ENCODE peak calls at places on chromosomes 11 and 22, in five cellular contexts. W, E, M, U and Z are unnamed samples.

GRCh38 chr11:107732327-107733051 is 20.6 kb upstream of the SLN start:
- DNase-seq in M (no peak), E (no peak), U (no peak), W (no peak), Z (no peak)

GRCh38 chr11:19892387-19892786 is 179.8 kb downstream of the NAV2 start:
- DNase-seq in E (no peak), M (no peak), U (no peak), W (no peak), Z (no peak)

GRCh38 chr11:1778141-1778911 is 14.6 kb upstream of the CTSD start:
- DNase-seq in W (no peak), M (peak), U (no peak), E (no peak), Z (no peak)

GRCh38 chr22:48811885-48812284 is 1015.8 kb downstream of the BRD1 start:
- DNase-seq in U (no peak), E (no peak), W (no peak), M (no peak), Z (no peak)

GRCh38 chr11:64859542-64860414 is 15.3 kb upstream of the CDC42BPG start:
- DNase-seq in E (no peak), M (peak), U (no peak), W (no peak), Z (no peak)

GRCh38 chr11:85171648-85172257 is 455.4 kb downstream of the DLG2 start:
- DNase-seq in W (no peak), M (no peak), U (no peak), E (no peak), Z (no peak)

GRCh38 chr22:49331878-49332277 is 495.8 kb downstream of the BRD1 start:
- DNase-seq in U (no peak), E (peak), W (no peak), M (no peak), Z (no peak)

GRCh38 chr11:47394322-47395224 is 13.8 kb upstream of the SLC39A13 start:
- DNase-seq in E (peak), W (peak), M (peak), U (no peak), Z (peak)

GRCh38 chr11:60206616-60207015 is 23.7 kb upstream of the MS4A6A start:
- DNase-seq in E (no peak), U (no peak), M (no peak), W (no peak), Z (no peak)

GRCh38 chr11:4184163-4184916 is 89.7 kb downstream of the RRM1 start:
- DNase-seq in U (no peak), E (no peak), W (no peak), M (no peak), Z (no peak)

GRCh38 chr22:47345025-47345424 is 582.6 kb downstream of the TBC1D22A start:
- DNase-seq in W (no peak), M (no peak), E (no peak), U (no peak), Z (no peak)

GRCh38 chr11:13229675-13230359 is 47.8 kb upstream of the BMAL1 start:
- DNase-seq in U (no peak), M (no peak), W (no peak), E (no peak), Z (no peak)

GRCh38 chr11:69661413-69661715 is 13.8 kb downstream of the LTO1 start:
- DNase-seq in W (no peak), M (no peak), U (no peak), E (no peak), Z (no peak)

GRCh38 chr22:43884600-43885318 is 7.1 kb downstream of the PNPLA5 start:
- DNase-seq in M (peak), E (peak), W (no peak), U (peak), Z (peak)

GRCh38 chr11:134170909-134171281 is 52.9 kb downstream of the NCAPD3 start:
- DNase-seq in M (no peak), U (no peak), E (no peak), W (no peak), Z (no peak)

GRCh38 chr22:31134688-31135087 is 5.6 kb downstream of the PLA2G3 start:
- DNase-seq in M (no peak), E (no peak), U (no peak), W (no peak), Z (no peak)

GRCh38 chr11:113152500-113152899 is 161.9 kb upstream of the TTC12 start:
- DNase-seq in E (no peak), M (no peak), U (no peak), W (no peak), Z (no peak)

GRCh38 chr11:117814766-117815261 is 9.7 kb downstream of the FXYD2 start:
- DNase-seq in M (no peak), W (peak), E (peak), U (no peak), Z (no peak)

GRCh38 chr11:66335531-66336233 is 552 bp downstream of the RIN1 start:
- DNase-seq in M (peak), E (no peak), W (no peak), U (peak), Z (peak)

GRCh38 chr11:114257621-114258558 is 38.3 kb upstream of the NNMT start:
- DNase-seq in M (no peak), E (no peak), U (peak), W (peak), Z (no peak)

GRCh38 chr11:13009921-13010736 is 1.0 kb downstream of the RASSF10 start:
- DNase-seq in M (no peak), U (peak), E (peak), W (no peak), Z (peak)

GRCh38 chr11:128948583-128948982 is 5.9 kb upstream of the TP53AIP1 start:
- DNase-seq in W (no peak), E (no peak), U (peak), M (no peak), Z (peak)

GRCh38 chr11:46489668-46490560 is 98.3 kb upstream of the CHRM4 start:
- DNase-seq in M (peak), U (peak), E (no peak), W (peak), Z (peak)

GRCh38 chr11:22472306-22472705 is 134.1 kb downstream of the SLC17A6 start:
- DNase-seq in M (no peak), E (no peak), U (peak), W (no peak), Z (peak)
- TF ChIP-seq CTCF in M (no peak), E (no peak), U (peak), W (no peak), Z (no peak)

GRCh38 chr22:40856513-40857308 is at the start of the genes ST13 and XPNPEP3:
- DNase-seq in U (peak), E (peak), W (peak), M (peak), Z (peak)
- TF ChIP-seq CTCF in U (no peak), E (no peak), W (peak), M (no peak), Z (peak)

GRCh38 chr11:62984451-62984991 is at the start of gene SLC22A6:
- DNase-seq in M (no peak), E (no peak), U (no peak), W (no peak), Z (no peak)

GRCh38 chr11:62981743-62982142 is 3.0 kb downstream of the SLC22A6 start:
- DNase-seq in M (no peak), E (no peak), U (peak), W (no peak), Z (no peak)

GRCh38 chr11:62988281-62988680 is 3.5 kb upstream of the SLC22A6 start:
- DNase-seq in E (no peak), U (no peak), W (no peak), M (no peak), Z (no peak)

GRCh38 chr11:62983536-62984199 is 1.1 kb downstream of the SLC22A6 start:
- DNase-seq in U (no peak), W (no peak), M (no peak), E (no peak), Z (no peak)

GRCh38 chr11:62985351-62985750 is 584 bp upstream of the SLC22A6 start:
- DNase-seq in M (no peak), W (no peak), E (no peak), U (no peak), Z (no peak)
- TF ChIP-seq CTCF in M (no peak), W (no peak), E (no peak), U (no peak), Z (no peak)

DNA sequence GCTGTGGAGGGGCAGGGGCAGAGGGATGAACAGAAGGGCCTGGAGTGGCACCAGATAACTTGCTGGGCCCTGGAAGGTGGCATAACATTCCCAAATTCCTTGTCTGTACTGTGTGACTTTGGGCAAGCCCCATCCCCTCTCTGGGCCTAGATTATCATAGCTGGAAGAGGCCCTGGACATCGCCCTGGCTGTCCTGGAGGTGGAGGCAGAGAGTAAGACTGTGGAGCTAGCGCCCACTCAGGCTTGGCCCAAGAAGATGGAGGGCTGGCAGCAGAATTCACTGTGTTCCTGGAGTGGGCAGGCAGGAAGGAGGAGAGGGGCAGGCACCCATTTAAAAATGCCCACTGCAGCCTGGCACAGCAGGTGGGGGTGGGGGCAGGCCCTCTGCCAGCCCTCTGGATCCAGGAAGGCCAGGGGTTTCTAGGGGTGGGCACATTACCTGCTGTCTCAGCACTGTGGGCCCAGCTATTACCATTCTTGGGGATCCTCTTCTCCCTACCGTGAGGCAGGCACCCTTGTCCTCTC is 22.6 kb downstream of the ARHGEF17 start:
- DNase-seq in W (peak), M (no peak), U (peak), E (no peak), Z (peak)
- TF ChIP-seq CTCF in W (peak), M (no peak), U (peak), E (no peak), Z (peak)

GRCh38 chr22:26064048-26064447 is 105.2 kb upstream of the SEZ6L start:
- DNase-seq in W (no peak), M (no peak), E (no peak), U (no peak), Z (no peak)

GRCh38 chr22:26065847-26066246 is 103.4 kb upstream of the SEZ6L start:
- DNase-seq in M (no peak), W (no peak), E (no peak), U (no peak), Z (no peak)

GRCh38 chr22:26068571-26068970 is 100.7 kb upstream of the SEZ6L start:
- DNase-seq in E (no peak), U (no peak), M (no peak), W (no peak), Z (no peak)

GRCh38 chr22:26066534-26066933 is 102.7 kb upstream of the SEZ6L start:
- DNase-seq in U (peak), W (no peak), E (no peak), M (no peak), Z (peak)
- TF ChIP-seq CTCF in U (peak), W (no peak), E (no peak), M (no peak), Z (no peak)

DNA sequence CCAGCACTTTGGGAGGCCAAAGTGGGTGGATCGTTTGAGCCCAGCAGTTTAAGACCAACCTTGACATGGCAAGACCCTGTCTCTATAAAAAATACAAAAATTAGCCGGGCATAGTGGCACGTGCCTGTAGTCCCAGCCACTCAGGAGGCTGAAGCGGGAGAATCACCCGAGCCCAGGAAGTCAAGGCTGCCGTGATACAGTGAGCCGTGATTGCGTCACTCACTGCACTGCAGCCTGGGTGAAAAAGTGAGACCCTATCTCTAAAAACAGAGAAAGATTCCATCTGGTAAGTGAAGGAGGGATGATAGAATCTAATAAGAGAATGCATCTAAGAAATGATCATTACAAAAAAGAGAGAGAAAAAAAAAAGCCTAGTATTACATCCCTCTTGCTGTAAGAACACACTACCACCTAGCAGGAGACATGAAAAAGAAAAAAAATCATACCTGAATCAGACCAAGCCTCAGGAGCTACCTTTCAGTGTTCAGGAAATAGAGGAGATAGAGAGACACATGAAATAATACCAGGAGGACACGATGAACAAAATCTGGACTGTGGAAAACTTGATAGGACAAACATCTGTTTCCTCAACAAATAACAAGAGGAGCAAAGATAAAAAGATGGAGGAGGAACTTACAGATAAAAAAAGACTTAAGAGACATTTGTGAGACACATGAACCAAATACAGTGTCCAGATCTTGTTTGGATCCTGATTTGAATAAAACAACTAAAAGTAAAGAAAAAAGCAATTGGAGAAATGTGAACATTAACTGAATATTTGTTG is 12.2 kb upstream of the KCNE3 start:
- DNase-seq in E (no peak), M (no peak), U (no peak), W (no peak), Z (no peak)
- TF ChIP-seq CTCF in E (no peak), M (no peak), U (no peak), W (no peak), Z (no peak)

DNA sequence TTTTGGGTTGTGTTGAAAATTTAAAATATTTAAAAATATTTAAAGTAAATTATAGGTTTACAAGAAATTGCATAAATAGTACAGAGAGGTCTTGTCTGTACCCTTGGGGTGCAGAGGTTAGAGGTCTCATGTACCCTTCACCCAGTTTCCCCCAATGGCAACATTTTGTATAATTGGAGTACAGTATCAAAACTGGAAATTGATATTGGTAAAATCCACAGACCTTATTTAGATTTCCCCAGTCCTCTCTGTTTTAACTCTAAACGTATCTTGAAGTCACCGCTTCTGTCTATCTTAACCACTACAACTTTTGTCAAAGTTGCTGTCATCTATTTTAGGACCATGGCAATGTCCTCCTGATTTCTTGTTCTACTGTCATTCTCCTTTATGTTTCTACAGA is 10.9 kb downstream of the THY1 start:
- DNase-seq in E (no peak), U (no peak), W (no peak), M (no peak), Z (no peak)
- TF ChIP-seq CTCF in E (no peak), U (no peak), W (no peak), M (no peak), Z (no peak)

GRCh38 chr22:22666307-22667091 is 22.1 kb downstream of the GGTLC2 start:
- DNase-seq in U (peak), M (no peak), E (peak), W (peak), Z (peak)
- TF ChIP-seq CTCF in U (peak), M (peak), E (peak), W (peak), Z (peak)

GRCh38 chr22:21947040-21948014 is 5.3 kb downstream of the PPM1F start:
- DNase-seq in U (peak), W (peak), M (no peak), E (no peak), Z (peak)
- TF ChIP-seq CTCF in U (peak), W (peak), M (no peak), E (peak), Z (peak)